ENCODE peak calls at places on chromosomes 2 and 18, in nine cellular contexts. One of them, this sample, is unnamed.

GRCh38 chr2:135281375-135281774 is 229.3 kb downstream of the RAB3GAP1 start:
- DNase-seq in IMR-90: no peak
- DNase-seq in AG09309: no peak
- DNase-seq in cardiac muscle cell: no peak
- DNase-seq in suprapubic skin: no peak
- DNase-seq in right lobe of liver: no peak
- DNase-seq in RWPE1: no peak
- DNase-seq in neural crest cell: no peak
- DNase-seq in epithelial cell of esophagus: no peak
- DNase-seq in this sample: no peak

GRCh38 chr2:44817256-44817655 is 124.2 kb upstream of the SIX3 start:
- DNase-seq in IMR-90: no peak
- DNase-seq in AG09309: no peak
- DNase-seq in cardiac muscle cell: no peak
- DNase-seq in suprapubic skin: no peak
- DNase-seq in right lobe of liver: no peak
- DNase-seq in RWPE1: no peak
- DNase-seq in neural crest cell: no peak
- DNase-seq in epithelial cell of esophagus: no peak
- DNase-seq in this sample: no peak

GRCh38 chr2:51212374-51212773 is 180.4 kb upstream of the NRXN1 start:
- DNase-seq in IMR-90: no peak
- DNase-seq in AG09309: no peak
- DNase-seq in cardiac muscle cell: no peak
- DNase-seq in suprapubic skin: no peak
- DNase-seq in right lobe of liver: no peak
- DNase-seq in RWPE1: no peak
- DNase-seq in neural crest cell: no peak
- DNase-seq in epithelial cell of esophagus: no peak
- DNase-seq in this sample: no peak

GRCh38 chr2:120312861-120313694 is 32.9 kb upstream of the INHBB start:
- DNase-seq in IMR-90: peak; percentile 82
- DNase-seq in AG09309: peak; percentile 46
- DNase-seq in cardiac muscle cell: peak; percentile 85
- DNase-seq in suprapubic skin: no peak
- DNase-seq in right lobe of liver: peak; percentile 83
- DNase-seq in RWPE1: peak; percentile 65
- DNase-seq in neural crest cell: peak; percentile 73
- DNase-seq in epithelial cell of esophagus: peak; percentile 87
- DNase-seq in this sample: peak; percentile 47

GRCh38 chr2:104769096-104769495 is 84.8 kb upstream of the POU3F3 start:
- DNase-seq in IMR-90: no peak
- DNase-seq in AG09309: no peak
- DNase-seq in cardiac muscle cell: no peak
- DNase-seq in suprapubic skin: no peak
- DNase-seq in right lobe of liver: no peak
- DNase-seq in RWPE1: peak; percentile 13
- DNase-seq in neural crest cell: no peak
- DNase-seq in epithelial cell of esophagus: peak; percentile 17
- DNase-seq in this sample: peak; percentile 91

GRCh38 chr2:221443631-221444030 is 128.5 kb downstream of the EPHA4 start:
- DNase-seq in IMR-90: no peak
- DNase-seq in AG09309: no peak
- DNase-seq in cardiac muscle cell: no peak
- DNase-seq in suprapubic skin: no peak
- DNase-seq in right lobe of liver: no peak
- DNase-seq in RWPE1: no peak
- DNase-seq in neural crest cell: no peak
- DNase-seq in epithelial cell of esophagus: no peak
- DNase-seq in this sample: no peak

GRCh38 chr2:134173338-134174016 is 80.4 kb upstream of the MGAT5 start:
- DNase-seq in IMR-90: no peak
- DNase-seq in AG09309: no peak
- DNase-seq in cardiac muscle cell: no peak
- DNase-seq in suprapubic skin: no peak
- DNase-seq in right lobe of liver: no peak
- DNase-seq in RWPE1: peak; percentile 53
- DNase-seq in neural crest cell: no peak
- DNase-seq in epithelial cell of esophagus: peak; percentile 92
- DNase-seq in this sample: peak; percentile 79

GRCh38 chr2:46657042-46657504 is 177.7 kb downstream of the TMEM247 start:
- DNase-seq in IMR-90: peak; percentile 32
- DNase-seq in AG09309: peak; percentile 76
- DNase-seq in cardiac muscle cell: peak; percentile 91
- DNase-seq in suprapubic skin: no peak
- DNase-seq in right lobe of liver: no peak
- DNase-seq in RWPE1: peak; percentile 39
- DNase-seq in neural crest cell: no peak
- DNase-seq in epithelial cell of esophagus: peak; percentile 46
- DNase-seq in this sample: no peak

GRCh38 chr2:55598056-55598795 is 19.2 kb downstream of the PPP4R3B start:
- DNase-seq in IMR-90: peak; percentile 6
- DNase-seq in AG09309: no peak
- DNase-seq in cardiac muscle cell: no peak
- DNase-seq in suprapubic skin: no peak
- DNase-seq in right lobe of liver: no peak
- DNase-seq in RWPE1: no peak
- DNase-seq in neural crest cell: no peak
- DNase-seq in epithelial cell of esophagus: no peak
- DNase-seq in this sample: no peak

GRCh38 chr2:55592130-55592529 is 25.3 kb downstream of the PPP4R3B start:
- DNase-seq in IMR-90: no peak
- DNase-seq in AG09309: no peak
- DNase-seq in cardiac muscle cell: no peak
- DNase-seq in suprapubic skin: no peak
- DNase-seq in right lobe of liver: no peak
- DNase-seq in RWPE1: no peak
- DNase-seq in neural crest cell: no peak
- DNase-seq in epithelial cell of esophagus: no peak
- DNase-seq in this sample: no peak

GRCh38 chr2:55590810-55591440 is 26.5 kb downstream of the PPP4R3B start:
- DNase-seq in IMR-90: peak; percentile 60
- DNase-seq in AG09309: peak; percentile 39
- DNase-seq in cardiac muscle cell: no peak
- DNase-seq in suprapubic skin: no peak
- DNase-seq in right lobe of liver: no peak
- DNase-seq in RWPE1: peak; percentile 90
- DNase-seq in neural crest cell: no peak
- DNase-seq in epithelial cell of esophagus: peak; percentile 86
- DNase-seq in this sample: peak; percentile 75

DNA sequence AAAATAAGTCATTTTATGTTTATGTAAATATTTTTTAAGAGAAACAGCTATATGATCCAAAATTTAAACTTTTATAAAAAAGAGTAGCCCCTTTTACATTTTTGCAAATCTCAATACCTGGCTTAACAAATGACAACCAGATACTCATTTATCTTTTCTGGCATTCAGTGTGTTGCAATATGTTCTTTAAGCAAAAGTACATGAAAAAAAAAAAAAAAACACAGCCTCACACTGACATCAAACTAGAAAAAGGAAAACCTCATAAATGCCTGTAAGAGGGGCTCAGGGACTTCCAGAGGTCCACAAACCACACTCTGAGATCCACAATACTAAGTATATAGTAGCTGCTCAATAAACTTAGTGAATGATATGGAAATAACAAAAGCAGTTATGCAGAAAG is 21.9 kb downstream of the PPP4R3B start:
- DNase-seq in IMR-90: no peak
- DNase-seq in AG09309: no peak
- DNase-seq in cardiac muscle cell: peak; percentile 42
- DNase-seq in suprapubic skin: no peak
- DNase-seq in right lobe of liver: no peak
- DNase-seq in RWPE1: no peak
- DNase-seq in neural crest cell: no peak
- DNase-seq in epithelial cell of esophagus: no peak
- DNase-seq in this sample: no peak
- TF ChIP-seq CTCF in IMR-90: no peak
- TF ChIP-seq CTCF in AG09309: no peak
- TF ChIP-seq CTCF in cardiac muscle cell: no peak
- TF ChIP-seq CTCF in suprapubic skin: no peak
- TF ChIP-seq CTCF in right lobe of liver: no peak
- TF ChIP-seq CTCF in RWPE1: no peak
- TF ChIP-seq CTCF in neural crest cell: no peak
- TF ChIP-seq CTCF in epithelial cell of esophagus: no peak
- TF ChIP-seq CTCF in this sample: no peak

GRCh38 chr18:54238181-54238936 is 13.9 kb upstream of the MBD2 start:
- DNase-seq in IMR-90: no peak
- DNase-seq in AG09309: no peak
- DNase-seq in cardiac muscle cell: no peak
- DNase-seq in suprapubic skin: no peak
- DNase-seq in right lobe of liver: no peak
- DNase-seq in RWPE1: no peak
- DNase-seq in neural crest cell: no peak
- DNase-seq in epithelial cell of esophagus: no peak
- DNase-seq in this sample: no peak

GRCh38 chr18:54232485-54233227 is 8.2 kb upstream of the MBD2 start:
- DNase-seq in IMR-90: no peak
- DNase-seq in AG09309: no peak
- DNase-seq in cardiac muscle cell: peak; percentile 40
- DNase-seq in suprapubic skin: no peak
- DNase-seq in right lobe of liver: no peak
- DNase-seq in RWPE1: no peak
- DNase-seq in neural crest cell: no peak
- DNase-seq in epithelial cell of esophagus: no peak
- DNase-seq in this sample: no peak

GRCh38 chr18:54233761-54234160 is 9.3 kb upstream of the MBD2 start:
- DNase-seq in IMR-90: no peak
- DNase-seq in AG09309: no peak
- DNase-seq in cardiac muscle cell: no peak
- DNase-seq in suprapubic skin: no peak
- DNase-seq in right lobe of liver: no peak
- DNase-seq in RWPE1: no peak
- DNase-seq in neural crest cell: no peak
- DNase-seq in epithelial cell of esophagus: no peak
- DNase-seq in this sample: no peak

GRCh38 chr18:54233228-54233625 is 8.8 kb upstream of the MBD2 start:
- DNase-seq in IMR-90: no peak
- DNase-seq in AG09309: no peak
- DNase-seq in cardiac muscle cell: no peak
- DNase-seq in suprapubic skin: no peak
- DNase-seq in right lobe of liver: no peak
- DNase-seq in RWPE1: peak; percentile 35
- DNase-seq in neural crest cell: no peak
- DNase-seq in epithelial cell of esophagus: peak; percentile 91
- DNase-seq in this sample: peak; percentile 92

GRCh38 chr18:54235871-54236270 is 11.4 kb upstream of the MBD2 start:
- DNase-seq in IMR-90: no peak
- DNase-seq in AG09309: no peak
- DNase-seq in cardiac muscle cell: peak; percentile 62
- DNase-seq in suprapubic skin: no peak
- DNase-seq in right lobe of liver: no peak
- DNase-seq in RWPE1: no peak
- DNase-seq in neural crest cell: no peak
- DNase-seq in epithelial cell of esophagus: no peak
- DNase-seq in this sample: no peak
- TF ChIP-seq CTCF in IMR-90: no peak
- TF ChIP-seq CTCF in AG09309: no peak
- TF ChIP-seq CTCF in cardiac muscle cell: no peak
- TF ChIP-seq CTCF in suprapubic skin: no peak
- TF ChIP-seq CTCF in right lobe of liver: no peak
- TF ChIP-seq CTCF in RWPE1: no peak
- TF ChIP-seq CTCF in neural crest cell: no peak
- TF ChIP-seq CTCF in epithelial cell of esophagus: no peak
- TF ChIP-seq CTCF in this sample: no peak

GRCh38 chr2:158723311-158723838 is 71.7 kb upstream of the DAPL1 start:
- DNase-seq in IMR-90: no peak
- DNase-seq in AG09309: no peak
- DNase-seq in cardiac muscle cell: no peak
- DNase-seq in suprapubic skin: no peak
- DNase-seq in right lobe of liver: no peak
- DNase-seq in RWPE1: no peak
- DNase-seq in neural crest cell: no peak
- DNase-seq in epithelial cell of esophagus: no peak
- DNase-seq in this sample: no peak

GRCh38 chr2:158722266-158723105 is 72.6 kb upstream of the DAPL1 start:
- DNase-seq in IMR-90: no peak
- DNase-seq in AG09309: no peak
- DNase-seq in cardiac muscle cell: no peak
- DNase-seq in suprapubic skin: no peak
- DNase-seq in right lobe of liver: no peak
- DNase-seq in RWPE1: no peak
- DNase-seq in neural crest cell: no peak
- DNase-seq in epithelial cell of esophagus: peak; percentile 34
- DNase-seq in this sample: peak; percentile 25

GRCh38 chr2:158724803-158725271 is 70.3 kb upstream of the DAPL1 start:
- DNase-seq in IMR-90: no peak
- DNase-seq in AG09309: no peak
- DNase-seq in cardiac muscle cell: no peak
- DNase-seq in suprapubic skin: no peak
- DNase-seq in right lobe of liver: no peak
- DNase-seq in RWPE1: peak; percentile 34
- DNase-seq in neural crest cell: no peak
- DNase-seq in epithelial cell of esophagus: peak; percentile 60
- DNase-seq in this sample: peak; percentile 69

GRCh38 chr2:158725496-158725895 is 69.6 kb upstream of the DAPL1 start:
- DNase-seq in IMR-90: no peak
- DNase-seq in AG09309: no peak
- DNase-seq in cardiac muscle cell: no peak
- DNase-seq in suprapubic skin: no peak
- DNase-seq in right lobe of liver: no peak
- DNase-seq in RWPE1: no peak
- DNase-seq in neural crest cell: no peak
- DNase-seq in epithelial cell of esophagus: peak; percentile 40
- DNase-seq in this sample: no peak

DNA sequence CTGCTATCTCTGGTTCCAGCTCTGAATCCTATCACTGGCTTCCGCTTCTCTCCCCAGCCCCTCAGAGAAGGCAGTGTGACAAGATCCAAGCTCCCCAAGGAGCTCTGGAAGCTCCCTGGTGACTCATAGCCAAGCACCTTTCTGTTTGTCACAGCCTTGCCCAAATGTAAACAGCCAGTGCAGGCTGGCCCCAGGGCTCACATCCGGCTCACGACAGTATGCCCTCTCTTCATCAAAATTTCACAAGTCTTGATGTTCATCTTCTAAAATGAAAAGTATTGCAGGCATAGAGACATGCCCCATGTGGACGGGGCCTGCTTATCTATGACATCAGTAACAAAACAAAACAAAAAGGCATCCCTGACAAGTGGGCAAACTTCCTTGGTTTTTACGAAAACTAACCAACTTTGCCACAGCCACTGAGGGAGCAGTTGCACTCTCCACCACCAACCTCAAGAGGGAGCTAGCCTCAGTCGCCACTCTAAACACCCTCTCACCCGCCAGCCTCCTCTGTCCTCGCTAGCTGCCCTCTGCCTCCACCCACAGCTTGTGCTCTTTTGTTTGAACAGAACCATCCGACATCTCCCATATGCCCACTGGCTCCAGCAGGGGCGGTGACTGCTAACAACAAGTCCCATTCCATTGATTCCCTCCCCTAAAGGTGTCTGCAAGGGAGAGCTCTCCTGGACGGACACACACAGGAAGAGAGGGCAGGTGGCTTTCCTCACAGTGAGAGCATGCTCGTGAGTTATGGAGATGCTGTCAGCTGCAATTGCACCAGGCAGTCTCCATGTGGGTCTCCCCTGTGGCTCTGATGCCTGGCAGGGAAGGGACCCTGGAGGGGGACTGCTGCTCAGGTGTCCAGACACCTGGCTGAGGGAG is 71.0 kb upstream of the DAPL1 start:
- DNase-seq in IMR-90: no peak
- DNase-seq in AG09309: no peak
- DNase-seq in cardiac muscle cell: no peak
- DNase-seq in suprapubic skin: no peak
- DNase-seq in right lobe of liver: no peak
- DNase-seq in RWPE1: no peak
- DNase-seq in neural crest cell: no peak
- DNase-seq in epithelial cell of esophagus: peak; percentile 64
- DNase-seq in this sample: no peak
- TF ChIP-seq CTCF in IMR-90: peak; percentile 10
- TF ChIP-seq CTCF in AG09309: no peak
- TF ChIP-seq CTCF in cardiac muscle cell: peak; percentile 28
- TF ChIP-seq CTCF in suprapubic skin: no peak
- TF ChIP-seq CTCF in right lobe of liver: no peak
- TF ChIP-seq CTCF in RWPE1: no peak
- TF ChIP-seq CTCF in neural crest cell: peak; percentile 41
- TF ChIP-seq CTCF in epithelial cell of esophagus: peak; percentile 43
- TF ChIP-seq CTCF in this sample: peak; percentile 41

GRCh38 chr2:231102772-231103171 is 22.1 kb downstream of the HTR2B start:
- DNase-seq in IMR-90: peak; percentile 45
- DNase-seq in AG09309: no peak
- DNase-seq in cardiac muscle cell: no peak
- DNase-seq in suprapubic skin: no peak
- DNase-seq in right lobe of liver: no peak
- DNase-seq in RWPE1: no peak
- DNase-seq in neural crest cell: no peak
- DNase-seq in epithelial cell of esophagus: no peak
- DNase-seq in this sample: no peak

GRCh38 chr2:231100990-231101389 is 23.9 kb downstream of the HTR2B start:
- DNase-seq in IMR-90: no peak
- DNase-seq in AG09309: no peak
- DNase-seq in cardiac muscle cell: no peak
- DNase-seq in suprapubic skin: no peak
- DNase-seq in right lobe of liver: no peak
- DNase-seq in RWPE1: no peak
- DNase-seq in neural crest cell: no peak
- DNase-seq in epithelial cell of esophagus: no peak
- DNase-seq in this sample: no peak

GRCh38 chr2:231104115-231104713 is 20.6 kb downstream of the HTR2B start:
- DNase-seq in IMR-90: peak; percentile 75
- DNase-seq in AG09309: peak; percentile 24
- DNase-seq in cardiac muscle cell: peak; percentile 80
- DNase-seq in suprapubic skin: no peak
- DNase-seq in right lobe of liver: no peak
- DNase-seq in RWPE1: peak; percentile 15
- DNase-seq in neural crest cell: peak; percentile 54
- DNase-seq in epithelial cell of esophagus: peak; percentile 61
- DNase-seq in this sample: peak; percentile 30

GRCh38 chr2:231094671-231095346 is 30.0 kb downstream of the HTR2B start:
- DNase-seq in IMR-90: no peak
- DNase-seq in AG09309: no peak
- DNase-seq in cardiac muscle cell: no peak
- DNase-seq in suprapubic skin: no peak
- DNase-seq in right lobe of liver: no peak
- DNase-seq in RWPE1: no peak
- DNase-seq in neural crest cell: no peak
- DNase-seq in epithelial cell of esophagus: no peak
- DNase-seq in this sample: no peak

DNA sequence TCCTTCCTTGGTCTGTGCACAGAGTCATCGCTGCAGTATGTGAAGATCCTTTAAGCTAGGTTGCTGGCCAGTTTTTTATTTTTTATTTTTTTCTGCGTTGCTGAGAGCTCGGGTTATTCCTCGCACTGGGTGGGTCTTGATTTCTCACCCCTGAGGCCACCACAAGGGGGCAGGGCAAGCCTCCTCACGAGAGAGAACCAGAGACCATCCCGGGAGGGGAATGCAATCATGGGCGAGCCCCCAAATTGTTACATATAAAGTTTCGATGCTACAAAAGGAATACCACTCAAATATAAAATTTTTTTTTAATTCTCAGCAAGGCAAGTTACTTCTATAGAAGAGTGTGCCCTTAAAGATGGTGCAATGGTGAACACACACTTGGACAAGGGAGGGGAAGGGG is 24.9 kb downstream of the HTR2B start:
- DNase-seq in IMR-90: no peak
- DNase-seq in AG09309: no peak
- DNase-seq in cardiac muscle cell: no peak
- DNase-seq in suprapubic skin: no peak
- DNase-seq in right lobe of liver: no peak
- DNase-seq in RWPE1: no peak
- DNase-seq in neural crest cell: peak; percentile 44
- DNase-seq in epithelial cell of esophagus: no peak
- DNase-seq in this sample: no peak
- TF ChIP-seq CTCF in IMR-90: peak; percentile 3
- TF ChIP-seq CTCF in AG09309: no peak
- TF ChIP-seq CTCF in cardiac muscle cell: no peak
- TF ChIP-seq CTCF in suprapubic skin: no peak
- TF ChIP-seq CTCF in right lobe of liver: no peak
- TF ChIP-seq CTCF in RWPE1: no peak
- TF ChIP-seq CTCF in neural crest cell: no peak
- TF ChIP-seq CTCF in epithelial cell of esophagus: no peak
- TF ChIP-seq CTCF in this sample: no peak